ENCODE peak calls at places on chromosomes 2 and 18, in eight cellular contexts. One of them, this sample, is unnamed.

GRCh38 chr2:9139491-9140443 is 66.8 kb upstream of the ASAP2 start:
- DNase-seq in AG09309: no peak
- DNase-seq in CD8-positive, alpha-beta memory T cell: no peak
- DNase-seq in fibroblast of lung: peak; percentile 44
- DNase-seq in cardiac muscle cell: peak; percentile 70
- DNase-seq in osteoblast: peak; percentile 94
- DNase-seq in AG04450: no peak
- DNase-seq in hepatocyte: peak; percentile 86
- DNase-seq in this sample: no peak

GRCh38 chr18:50079571-50080295 is 115.2 kb downstream of the MYO5B start:
- DNase-seq in AG09309: no peak
- DNase-seq in CD8-positive, alpha-beta memory T cell: no peak
- DNase-seq in fibroblast of lung: no peak
- DNase-seq in cardiac muscle cell: no peak
- DNase-seq in osteoblast: no peak
- DNase-seq in AG04450: no peak
- DNase-seq in hepatocyte: no peak
- DNase-seq in this sample: no peak

GRCh38 chr2:120919216-120919615 is 183.5 kb downstream of the GLI2 start:
- DNase-seq in AG09309: no peak
- DNase-seq in CD8-positive, alpha-beta memory T cell: no peak
- DNase-seq in fibroblast of lung: no peak
- DNase-seq in cardiac muscle cell: no peak
- DNase-seq in osteoblast: peak; percentile 85
- DNase-seq in AG04450: no peak
- DNase-seq in hepatocyte: no peak
- DNase-seq in this sample: no peak

GRCh38 chr2:145740302-145740701 is 1220.4 kb upstream of the ZEB2 start:
- DNase-seq in AG09309: no peak
- DNase-seq in CD8-positive, alpha-beta memory T cell: no peak
- DNase-seq in fibroblast of lung: peak; percentile 76
- DNase-seq in cardiac muscle cell: no peak
- DNase-seq in osteoblast: no peak
- DNase-seq in AG04450: no peak
- DNase-seq in hepatocyte: no peak
- DNase-seq in this sample: no peak

GRCh38 chr2:26846881-26847662 is 860 bp upstream of the DPYSL5 start:
- DNase-seq in AG09309: no peak
- DNase-seq in CD8-positive, alpha-beta memory T cell: no peak
- DNase-seq in fibroblast of lung: no peak
- DNase-seq in cardiac muscle cell: no peak
- DNase-seq in osteoblast: peak; percentile 72
- DNase-seq in AG04450: no peak
- DNase-seq in hepatocyte: peak; percentile 8
- DNase-seq in this sample: no peak

GRCh38 chr18:67266246-67266570 is 250.3 kb downstream of the DSEL start:
- DNase-seq in AG09309: no peak
- DNase-seq in CD8-positive, alpha-beta memory T cell: no peak
- DNase-seq in fibroblast of lung: no peak
- DNase-seq in cardiac muscle cell: no peak
- DNase-seq in osteoblast: no peak
- DNase-seq in AG04450: no peak
- DNase-seq in hepatocyte: no peak
- DNase-seq in this sample: no peak

GRCh38 chr2:86790134-86790827 is 432 bp downstream of the CD8A start:
- DNase-seq in AG09309: no peak
- DNase-seq in CD8-positive, alpha-beta memory T cell: peak; percentile 37
- DNase-seq in fibroblast of lung: no peak
- DNase-seq in cardiac muscle cell: no peak
- DNase-seq in osteoblast: peak; percentile 73
- DNase-seq in AG04450: no peak
- DNase-seq in hepatocyte: peak; percentile 12
- DNase-seq in this sample: no peak

GRCh38 chr18:51724790-51725721 is 527.6 kb upstream of the MEX3C start:
- DNase-seq in AG09309: no peak
- DNase-seq in CD8-positive, alpha-beta memory T cell: no peak
- DNase-seq in fibroblast of lung: peak; percentile 1
- DNase-seq in cardiac muscle cell: peak; percentile 17
- DNase-seq in osteoblast: no peak
- DNase-seq in AG04450: no peak
- DNase-seq in hepatocyte: peak; percentile 9
- DNase-seq in this sample: peak; percentile 0

GRCh38 chr2:69271831-69272257 is 115.2 kb downstream of the GFPT1 start:
- DNase-seq in AG09309: peak; percentile 67
- DNase-seq in CD8-positive, alpha-beta memory T cell: no peak
- DNase-seq in fibroblast of lung: peak; percentile 86
- DNase-seq in cardiac muscle cell: peak; percentile 79
- DNase-seq in osteoblast: no peak
- DNase-seq in AG04450: peak; percentile 46
- DNase-seq in hepatocyte: no peak
- DNase-seq in this sample: peak; percentile 58

GRCh38 chr18:31701752-31702151 is 17.4 kb upstream of the B4GALT6 start:
- DNase-seq in AG09309: no peak
- DNase-seq in CD8-positive, alpha-beta memory T cell: no peak
- DNase-seq in fibroblast of lung: no peak
- DNase-seq in cardiac muscle cell: no peak
- DNase-seq in osteoblast: no peak
- DNase-seq in AG04450: no peak
- DNase-seq in hepatocyte: no peak
- DNase-seq in this sample: no peak

GRCh38 chr18:34550156-34550555 is 159.9 kb upstream of the DTNA start:
- DNase-seq in AG09309: no peak
- DNase-seq in CD8-positive, alpha-beta memory T cell: no peak
- DNase-seq in fibroblast of lung: no peak
- DNase-seq in cardiac muscle cell: no peak
- DNase-seq in osteoblast: peak; percentile 34
- DNase-seq in AG04450: no peak
- DNase-seq in hepatocyte: no peak
- DNase-seq in this sample: no peak

GRCh38 chr2:161316686-161317085 is 8.5 kb downstream of the PSMD14 start:
- DNase-seq in AG09309: no peak
- DNase-seq in CD8-positive, alpha-beta memory T cell: no peak
- DNase-seq in fibroblast of lung: no peak
- DNase-seq in cardiac muscle cell: peak; percentile 31
- DNase-seq in osteoblast: no peak
- DNase-seq in AG04450: no peak
- DNase-seq in hepatocyte: no peak
- DNase-seq in this sample: no peak

GRCh38 chr2:54663424-54664030 is 59.9 kb upstream of the EML6 start:
- DNase-seq in AG09309: no peak
- DNase-seq in CD8-positive, alpha-beta memory T cell: no peak
- DNase-seq in fibroblast of lung: no peak
- DNase-seq in cardiac muscle cell: no peak
- DNase-seq in osteoblast: no peak
- DNase-seq in AG04450: no peak
- DNase-seq in hepatocyte: no peak
- DNase-seq in this sample: no peak

GRCh38 chr2:15588329-15588919 is 3.2 kb upstream of the DDX1 start:
- DNase-seq in AG09309: peak; percentile 1
- DNase-seq in CD8-positive, alpha-beta memory T cell: no peak
- DNase-seq in fibroblast of lung: peak; percentile 49
- DNase-seq in cardiac muscle cell: peak; percentile 62
- DNase-seq in osteoblast: peak; percentile 70
- DNase-seq in AG04450: peak; percentile 7
- DNase-seq in hepatocyte: peak; percentile 71
- DNase-seq in this sample: peak; percentile 23

GRCh38 chr2:166293984-166294383 is 81.8 kb downstream of the SCN9A start:
- DNase-seq in AG09309: no peak
- DNase-seq in CD8-positive, alpha-beta memory T cell: no peak
- DNase-seq in fibroblast of lung: peak; percentile 25
- DNase-seq in cardiac muscle cell: no peak
- DNase-seq in osteoblast: no peak
- DNase-seq in AG04450: no peak
- DNase-seq in hepatocyte: no peak
- DNase-seq in this sample: no peak

GRCh38 chr18:7168408-7168807 is 50.8 kb upstream of the LAMA1 start:
- DNase-seq in AG09309: no peak
- DNase-seq in CD8-positive, alpha-beta memory T cell: no peak
- DNase-seq in fibroblast of lung: no peak
- DNase-seq in cardiac muscle cell: no peak
- DNase-seq in osteoblast: no peak
- DNase-seq in AG04450: no peak
- DNase-seq in hepatocyte: no peak
- DNase-seq in this sample: no peak

GRCh38 chr2:104853926-104854506 is at the start of gene POU3F3:
- DNase-seq in AG09309: no peak
- DNase-seq in CD8-positive, alpha-beta memory T cell: peak; percentile 16
- DNase-seq in fibroblast of lung: peak; percentile 97
- DNase-seq in cardiac muscle cell: peak; percentile 23
- DNase-seq in osteoblast: peak; percentile 95
- DNase-seq in AG04450: no peak
- DNase-seq in hepatocyte: peak; percentile 73
- DNase-seq in this sample: peak; percentile 98

GRCh38 chr18:38972571-38972970 is 1407.0 kb upstream of the CELF4 start:
- DNase-seq in AG09309: no peak
- DNase-seq in CD8-positive, alpha-beta memory T cell: no peak
- DNase-seq in fibroblast of lung: no peak
- DNase-seq in cardiac muscle cell: no peak
- DNase-seq in osteoblast: no peak
- DNase-seq in AG04450: no peak
- DNase-seq in hepatocyte: no peak
- DNase-seq in this sample: no peak

GRCh38 chr2:40450066-40450841 is 1.6 kb downstream of the SLC8A1 start:
- DNase-seq in AG09309: no peak
- DNase-seq in CD8-positive, alpha-beta memory T cell: no peak
- DNase-seq in fibroblast of lung: peak; percentile 62
- DNase-seq in cardiac muscle cell: peak; percentile 41
- DNase-seq in osteoblast: peak; percentile 84
- DNase-seq in AG04450: no peak
- DNase-seq in hepatocyte: no peak
- DNase-seq in this sample: no peak
- H3K4me3 ChIP-seq in AG09309: peak overlapping the region; percentile 94
- H3K4me3 ChIP-seq in CD8-positive, alpha-beta memory T cell: no peak overlapping the region
- H3K4me3 ChIP-seq in fibroblast of lung: peak overlapping the region; percentile 84
- H3K4me3 ChIP-seq in cardiac muscle cell: no peak overlapping the region
- H3K4me3 ChIP-seq in osteoblast: peak overlapping the region; percentile 85
- H3K4me3 ChIP-seq in AG04450: peak overlapping the region; percentile 84
- H3K4me3 ChIP-seq in hepatocyte: peak overlapping the region; percentile 15
- H3K4me3 ChIP-seq in this sample: peak overlapping the region; percentile 72

GRCh38 chr18:44681611-44682010 is 923 bp downstream of the SETBP1 start:
- DNase-seq in AG09309: no peak
- DNase-seq in CD8-positive, alpha-beta memory T cell: no peak
- DNase-seq in fibroblast of lung: no peak
- DNase-seq in cardiac muscle cell: no peak
- DNase-seq in osteoblast: no peak
- DNase-seq in AG04450: no peak
- DNase-seq in hepatocyte: no peak
- DNase-seq in this sample: no peak

GRCh38 chr18:44681039-44681595 is 429 bp downstream of the SETBP1 start:
- DNase-seq in AG09309: no peak
- DNase-seq in CD8-positive, alpha-beta memory T cell: no peak
- DNase-seq in fibroblast of lung: no peak
- DNase-seq in cardiac muscle cell: no peak
- DNase-seq in osteoblast: peak; percentile 73
- DNase-seq in AG04450: no peak
- DNase-seq in hepatocyte: no peak
- DNase-seq in this sample: no peak

GRCh38 chr18:44682181-44682870 is 1.6 kb downstream of the SETBP1 start:
- DNase-seq in AG09309: no peak
- DNase-seq in CD8-positive, alpha-beta memory T cell: no peak
- DNase-seq in fibroblast of lung: no peak
- DNase-seq in cardiac muscle cell: no peak
- DNase-seq in osteoblast: peak; percentile 76
- DNase-seq in AG04450: no peak
- DNase-seq in hepatocyte: peak; percentile 34
- DNase-seq in this sample: no peak

GRCh38 chr18:44683566-44683965 is 2.9 kb downstream of the SETBP1 start:
- DNase-seq in AG09309: no peak
- DNase-seq in CD8-positive, alpha-beta memory T cell: no peak
- DNase-seq in fibroblast of lung: no peak
- DNase-seq in cardiac muscle cell: no peak
- DNase-seq in osteoblast: no peak
- DNase-seq in AG04450: no peak
- DNase-seq in hepatocyte: no peak
- DNase-seq in this sample: no peak

GRCh38 chr18:44682871-44683221 is 2.2 kb downstream of the SETBP1 start:
- DNase-seq in AG09309: no peak
- DNase-seq in CD8-positive, alpha-beta memory T cell: no peak
- DNase-seq in fibroblast of lung: peak; percentile 32
- DNase-seq in cardiac muscle cell: no peak
- DNase-seq in osteoblast: no peak
- DNase-seq in AG04450: no peak
- DNase-seq in hepatocyte: peak; percentile 48
- DNase-seq in this sample: no peak
- H3K4me3 ChIP-seq in AG09309: peak overlapping the region; percentile 3
- H3K4me3 ChIP-seq in CD8-positive, alpha-beta memory T cell: no peak overlapping the region
- H3K4me3 ChIP-seq in fibroblast of lung: peak overlapping the region; percentile 35
- H3K4me3 ChIP-seq in cardiac muscle cell: peak overlapping the region; percentile 94
- H3K4me3 ChIP-seq in osteoblast: no peak overlapping the region
- H3K4me3 ChIP-seq in AG04450: no peak overlapping the region
- H3K4me3 ChIP-seq in hepatocyte: peak overlapping the region; percentile 97
- H3K4me3 ChIP-seq in this sample: peak overlapping the region; percentile 60

GRCh38 chr2:230981704-230982103 is 14.2 kb upstream of the SPATA3 start:
- DNase-seq in AG09309: no peak
- DNase-seq in CD8-positive, alpha-beta memory T cell: peak; percentile 41
- DNase-seq in fibroblast of lung: no peak
- DNase-seq in cardiac muscle cell: no peak
- DNase-seq in osteoblast: no peak
- DNase-seq in AG04450: no peak
- DNase-seq in hepatocyte: no peak
- DNase-seq in this sample: no peak
- H3K4me3 ChIP-seq in AG09309: no peak overlapping the region
- H3K4me3 ChIP-seq in CD8-positive, alpha-beta memory T cell: no peak overlapping the region
- H3K4me3 ChIP-seq in fibroblast of lung: no peak overlapping the region
- H3K4me3 ChIP-seq in cardiac muscle cell: no peak overlapping the region
- H3K4me3 ChIP-seq in osteoblast: no peak overlapping the region
- H3K4me3 ChIP-seq in AG04450: no peak overlapping the region
- H3K4me3 ChIP-seq in hepatocyte: no peak overlapping the region
- H3K4me3 ChIP-seq in this sample: no peak overlapping the region

GRCh38 chr2:65379721-65380171 is 52.7 kb downstream of the SPRED2 start:
- DNase-seq in AG09309: no peak
- DNase-seq in CD8-positive, alpha-beta memory T cell: no peak
- DNase-seq in fibroblast of lung: no peak
- DNase-seq in cardiac muscle cell: no peak
- DNase-seq in osteoblast: no peak
- DNase-seq in AG04450: no peak
- DNase-seq in hepatocyte: peak; percentile 39
- DNase-seq in this sample: no peak

GRCh38 chr2:65382323-65382722 is 50.1 kb downstream of the SPRED2 start:
- DNase-seq in AG09309: no peak
- DNase-seq in CD8-positive, alpha-beta memory T cell: no peak
- DNase-seq in fibroblast of lung: peak; percentile 51
- DNase-seq in cardiac muscle cell: no peak
- DNase-seq in osteoblast: no peak
- DNase-seq in AG04450: no peak
- DNase-seq in hepatocyte: no peak
- DNase-seq in this sample: no peak

GRCh38 chr2:65382776-65383357 is 49.5 kb downstream of the SPRED2 start:
- DNase-seq in AG09309: peak; percentile 72
- DNase-seq in CD8-positive, alpha-beta memory T cell: peak; percentile 74
- DNase-seq in fibroblast of lung: peak; percentile 100
- DNase-seq in cardiac muscle cell: peak; percentile 87
- DNase-seq in osteoblast: peak; percentile 94
- DNase-seq in AG04450: peak; percentile 82
- DNase-seq in hepatocyte: peak; percentile 75
- DNase-seq in this sample: peak; percentile 56

GRCh38 chr2:65380243-65380642 is 52.2 kb downstream of the SPRED2 start:
- DNase-seq in AG09309: no peak
- DNase-seq in CD8-positive, alpha-beta memory T cell: no peak
- DNase-seq in fibroblast of lung: peak; percentile 50
- DNase-seq in cardiac muscle cell: no peak
- DNase-seq in osteoblast: peak; percentile 59
- DNase-seq in AG04450: no peak
- DNase-seq in hepatocyte: no peak
- DNase-seq in this sample: no peak

GRCh38 chr2:65381607-65382032 is 50.8 kb downstream of the SPRED2 start:
- DNase-seq in AG09309: no peak
- DNase-seq in CD8-positive, alpha-beta memory T cell: no peak
- DNase-seq in fibroblast of lung: no peak
- DNase-seq in cardiac muscle cell: no peak
- DNase-seq in osteoblast: no peak
- DNase-seq in AG04450: no peak
- DNase-seq in hepatocyte: no peak
- DNase-seq in this sample: no peak
- H3K4me3 ChIP-seq in AG09309: no peak overlapping the region
- H3K4me3 ChIP-seq in CD8-positive, alpha-beta memory T cell: no peak overlapping the region
- H3K4me3 ChIP-seq in fibroblast of lung: no peak overlapping the region
- H3K4me3 ChIP-seq in cardiac muscle cell: no peak overlapping the region
- H3K4me3 ChIP-seq in osteoblast: no peak overlapping the region
- H3K4me3 ChIP-seq in AG04450: no peak overlapping the region
- H3K4me3 ChIP-seq in hepatocyte: no peak overlapping the region
- H3K4me3 ChIP-seq in this sample: no peak overlapping the region